ENCODE peak calls at places on chromosomes 16 and 17, in five cellular contexts. Z is nephron progenitor cell; J is fibroblast of mammary gland; D is NCI-H2081; G is activated CD4-positive, alpha-beta T cell treated with anti-CD3 and anti-CD28 coated beads, Interleukin-2, amount 10 ng/mL, durations not matched to agents 7 days and 5 days. Y is an unnamed sample.

GRCh38 chr16:27103954-27104353 is 37.2 kb downstream of the C16orf82 start:
- DNase-seq in G (no peak), Z (no peak), D (no peak), J (no peak), Y (no peak)

GRCh38 chr16:12459401-12459791 is 344.3 kb downstream of the CPPED1 start:
- DNase-seq in D (no peak), G (no peak), Z (no peak), J (no peak), Y (peak; percentile 49)

GRCh38 chr16:56889206-56889605 is 24.2 kb downstream of the SLC12A3 start:
- DNase-seq in Z (no peak), G (no peak), J (no peak), D (no peak), Y (no peak)

GRCh38 chr17:73231363-73231762 is 30.3 kb downstream of the CPSF4L start:
- DNase-seq in J (no peak), D (no peak), G (no peak), Z (peak; percentile 31), Y (no peak)

GRCh38 chr16:27769561-27770222 is 219.7 kb downstream of the KATNIP start:
- DNase-seq in Z (no peak), G (no peak), D (no peak), J (peak; percentile 27), Y (no peak)

GRCh38 chr17:55659661-55660060 is 63.0 kb downstream of the TMEM100 start:
- DNase-seq in Z (no peak), G (no peak), J (no peak), D (no peak), Y (no peak)

GRCh38 chr17:81159611-81160265 is 5.6 kb upstream of the PVALEF start:
- DNase-seq in D (no peak), G (no peak), J (no peak), Z (no peak), Y (no peak)

GRCh38 chr16:84607694-84608093 is 10.2 kb downstream of the COTL1 start:
- DNase-seq in Z (no peak), D (no peak), G (peak; percentile 49), J (no peak), Y (no peak)

GRCh38 chr17:51419476-51419875 is 159.1 kb downstream of the UTP18 start:
- DNase-seq in Z (no peak), D (no peak), J (no peak), G (no peak), Y (no peak)

GRCh38 chr17:67218385-67218950 is 26.5 kb downstream of the HELZ start:
- DNase-seq in G (no peak), Z (no peak), J (peak; percentile 62), D (no peak), Y (no peak)

GRCh38 chr16:610513-611381 is 20.0 kb upstream of the WFIKKN1 start:
- DNase-seq in Z (no peak), D (no peak), J (peak; percentile 63), G (peak; percentile 33), Y (no peak)

GRCh38 chr17:1931759-1932579 is 93.2 kb downstream of the RTN4RL1 start:
- DNase-seq in G (no peak), J (peak; percentile 23), Z (peak; percentile 66), D (peak; percentile 78), Y (no peak)

GRCh38 chr16:27640277-27640600 is 90.3 kb downstream of the KATNIP start:
- DNase-seq in D (peak; percentile 23), J (no peak), G (no peak), Z (no peak), Y (peak; percentile 43)

GRCh38 chr17:38914741-38915638 is 10.4 kb upstream of the LASP1NB start:
- DNase-seq in J (no peak), G (no peak), D (no peak), Z (peak; percentile 32), Y (no peak)

GRCh38 chr16:21166561-21166961 is 8.1 kb downstream of the LDAF1 start:
- DNase-seq in D (no peak), G (no peak), Z (peak; percentile 39), J (peak; percentile 22), Y (no peak)

GRCh38 chr17:73293031-73293430 is 18.8 kb downstream of the CDC42EP4 start:
- DNase-seq in G (no peak), D (no peak), J (no peak), Z (no peak), Y (no peak)

GRCh38 chr16:15798671-15799070 is 58.2 kb downstream of the MYH11 start:
- DNase-seq in Z (no peak), D (no peak), J (no peak), G (no peak), Y (no peak)

GRCh38 chr17:36926226-36926625 is 11.0 kb upstream of the LHX1 start:
- DNase-seq in Z (no peak), G (no peak), D (no peak), J (no peak), Y (no peak)

GRCh38 chr17:46115687-46116086 is 77.5 kb downstream of the KANSL1 start:
- DNase-seq in G (no peak), Z (no peak), D (no peak), J (no peak), Y (no peak)

GRCh38 chr17:55731586-55732250 is 9.1 kb upstream of the TMEM100 start:
- DNase-seq in D (no peak), G (no peak), Z (no peak), J (peak; percentile 76), Y (peak; percentile 26)

GRCh38 chr17:35537569-35538209 is at the start of gene SLFN12L:
- DNase-seq in G (peak; percentile 70), J (no peak), Z (no peak), D (no peak), Y (no peak)

GRCh38 chr16:70553175-70553574 is 29.6 kb downstream of the SF3B3 start:
- DNase-seq in J (peak; percentile 70), Z (no peak), D (no peak), G (no peak), Y (no peak)

GRCh38 chr17:75565066-75565465 is 22.5 kb upstream of the MYO15B start:
- DNase-seq in Z (no peak), J (peak; percentile 41), G (no peak), D (no peak), Y (no peak)

GRCh38 chr17:76397184-76397583 is 12.8 kb downstream of the SPHK1 start:
- DNase-seq in J (no peak), D (no peak), G (no peak), Z (no peak), Y (no peak)

GRCh38 chr16:80231888-80232287 is 308.9 kb upstream of the DYNLRB2 start:
- DNase-seq in D (no peak), Z (no peak), J (peak; percentile 90), G (no peak), Y (no peak)

GRCh38 chr16:89658221-89658879 is 714 bp downstream of the SPATA33 start:
- DNase-seq in G (no peak), Z (peak; percentile 36), J (no peak), D (no peak), Y (no peak)

GRCh38 chr16:19168173-19169080 is at the start of gene SYT17:
- DNase-seq in J (no peak), Z (peak; percentile 49), D (peak; percentile 79), G (no peak), Y (no peak)

GRCh38 chr16:84043486-84044107 is 1.0 kb upstream of the SLC38A8 start:
- DNase-seq in D (no peak), J (peak; percentile 17), Z (no peak), G (no peak), Y (no peak)

GRCh38 chr17:1035546-1036170 is 38.7 kb downstream of the TIMM22 start:
- DNase-seq in G (no peak), Z (no peak), J (no peak), D (no peak), Y (no peak)

GRCh38 chr17:50381920-50382319 is 8.9 kb downstream of the EME1 start:
- DNase-seq in J (peak; percentile 42), D (no peak), Z (no peak), G (no peak), Y (no peak)

GRCh38 chr16:48318630-48319029 is 66.6 kb downstream of the SIAH1 start:
- DNase-seq in Z (no peak), G (peak; percentile 75), J (peak; percentile 44), D (no peak), Y (no peak)

GRCh38 chr16:35752773-35753558 is 2293.6 kb downstream of the TP53TG3F start:
- DNase-seq in J (no peak), Z (no peak), D (no peak), G (no peak), Y (no peak)

GRCh38 chr17:79912552-79913330 is 73.5 kb upstream of the CBX4 start:
- DNase-seq in G (no peak), J (no peak), D (no peak), Z (no peak), Y (no peak)

GRCh38 chr17:57080708-57081107 is 4.3 kb upstream of the AKAP1 start:
- DNase-seq in G (no peak), D (no peak), J (no peak), Z (no peak), Y (no peak)

GRCh38 chr16:81445926-81446317 is 1.3 kb downstream of the CMIP start:
- DNase-seq in D (no peak), G (no peak), Z (no peak), J (no peak), Y (no peak)

GRCh38 chr16:17512636-17513220 is 42.0 kb upstream of the XYLT1 start:
- DNase-seq in J (peak; percentile 48), D (no peak), Z (no peak), G (no peak), Y (no peak)

GRCh38 chr16:12677472-12677871 is 126.2 kb downstream of the CPPED1 start:
- DNase-seq in G (peak; percentile 31), D (no peak), Z (no peak), J (no peak), Y (no peak)

GRCh38 chr17:50275279-50275678 is 1.0 kb downstream of the TMEM92 start:
- DNase-seq in G (no peak), J (no peak), Z (no peak), D (no peak), Y (no peak)

GRCh38 chr17:75712480-75712879 is 8.8 kb upstream of the ITGB4 start:
- DNase-seq in J (no peak), G (no peak), D (no peak), Z (no peak), Y (no peak)